ENCODE peak calls at places on chromosomes 2 and 18, in seven cellular contexts. One of them, this sample, is unnamed.

GRCh38 chr2:144704696-144705095 is 184.8 kb upstream of the ZEB2 start:
- DNase-seq in NCI-H1436: no peak
- DNase-seq in uterus: no peak
- DNase-seq in anterior cingulate cortex: no peak
- DNase-seq in stimulated activated CD8-positive, alpha-beta memory T cell treated with anti-CD3 and anti-CD28 coated beads, Interleukin-4, amount 100 ng/mL, for 48 hours: no peak
- DNase-seq in iris pigment epithelial cell: no peak
- DNase-seq in WTC11: no peak
- DNase-seq in this sample: no peak

GRCh38 chr2:241564596-241565411 is 6.3 kb downstream of the BOK start:
- DNase-seq in NCI-H1436: no peak
- DNase-seq in uterus: peak
- DNase-seq in anterior cingulate cortex: no peak
- DNase-seq in stimulated activated CD8-positive, alpha-beta memory T cell treated with anti-CD3 and anti-CD28 coated beads, Interleukin-4, amount 100 ng/mL, for 48 hours: no peak
- DNase-seq in iris pigment epithelial cell: no peak
- DNase-seq in WTC11: no peak
- DNase-seq in this sample: no peak

GRCh38 chr2:180607501-180608060 is 372.8 kb upstream of the UBE2E3 start:
- DNase-seq in NCI-H1436: no peak
- DNase-seq in uterus: no peak
- DNase-seq in anterior cingulate cortex: no peak
- DNase-seq in stimulated activated CD8-positive, alpha-beta memory T cell treated with anti-CD3 and anti-CD28 coated beads, Interleukin-4, amount 100 ng/mL, for 48 hours: no peak
- DNase-seq in iris pigment epithelial cell: no peak
- DNase-seq in WTC11: no peak
- DNase-seq in this sample: no peak

GRCh38 chr2:220394433-220394832 is 767.0 kb downstream of the SLC4A3 start:
- DNase-seq in NCI-H1436: no peak
- DNase-seq in uterus: peak
- DNase-seq in anterior cingulate cortex: no peak
- DNase-seq in stimulated activated CD8-positive, alpha-beta memory T cell treated with anti-CD3 and anti-CD28 coated beads, Interleukin-4, amount 100 ng/mL, for 48 hours: no peak
- DNase-seq in iris pigment epithelial cell: peak
- DNase-seq in WTC11: no peak
- DNase-seq in this sample: peak

GRCh38 chr2:237614151-237614720 is 13.2 kb upstream of the LRRFIP1 start:
- DNase-seq in NCI-H1436: no peak
- DNase-seq in uterus: no peak
- DNase-seq in anterior cingulate cortex: no peak
- DNase-seq in stimulated activated CD8-positive, alpha-beta memory T cell treated with anti-CD3 and anti-CD28 coated beads, Interleukin-4, amount 100 ng/mL, for 48 hours: no peak
- DNase-seq in iris pigment epithelial cell: peak
- DNase-seq in WTC11: peak
- DNase-seq in this sample: no peak

GRCh38 chr2:36616947-36617346 is 19.0 kb upstream of the FEZ2 start:
- DNase-seq in NCI-H1436: no peak
- DNase-seq in uterus: no peak
- DNase-seq in anterior cingulate cortex: no peak
- DNase-seq in stimulated activated CD8-positive, alpha-beta memory T cell treated with anti-CD3 and anti-CD28 coated beads, Interleukin-4, amount 100 ng/mL, for 48 hours: no peak
- DNase-seq in iris pigment epithelial cell: no peak
- DNase-seq in WTC11: no peak
- DNase-seq in this sample: no peak

GRCh38 chr2:149991576-149991975 is 404.0 kb upstream of the MMADHC start:
- DNase-seq in NCI-H1436: no peak
- DNase-seq in uterus: no peak
- DNase-seq in anterior cingulate cortex: no peak
- DNase-seq in stimulated activated CD8-positive, alpha-beta memory T cell treated with anti-CD3 and anti-CD28 coated beads, Interleukin-4, amount 100 ng/mL, for 48 hours: no peak
- DNase-seq in iris pigment epithelial cell: peak
- DNase-seq in WTC11: no peak
- DNase-seq in this sample: no peak

GRCh38 chr2:172172513-172173217 is 70.0 kb upstream of the DLX2 start:
- DNase-seq in NCI-H1436: peak
- DNase-seq in uterus: peak
- DNase-seq in anterior cingulate cortex: peak
- DNase-seq in stimulated activated CD8-positive, alpha-beta memory T cell treated with anti-CD3 and anti-CD28 coated beads, Interleukin-4, amount 100 ng/mL, for 48 hours: peak
- DNase-seq in iris pigment epithelial cell: peak
- DNase-seq in WTC11: peak
- DNase-seq in this sample: peak

GRCh38 chr2:147156970-147157369 is 687.9 kb upstream of the ACVR2A start:
- DNase-seq in NCI-H1436: no peak
- DNase-seq in uterus: no peak
- DNase-seq in anterior cingulate cortex: no peak
- DNase-seq in stimulated activated CD8-positive, alpha-beta memory T cell treated with anti-CD3 and anti-CD28 coated beads, Interleukin-4, amount 100 ng/mL, for 48 hours: no peak
- DNase-seq in iris pigment epithelial cell: no peak
- DNase-seq in WTC11: no peak
- DNase-seq in this sample: no peak

GRCh38 chr2:165833156-165833555 is 39.1 kb upstream of the GALNT3 start:
- DNase-seq in NCI-H1436: no peak
- DNase-seq in uterus: no peak
- DNase-seq in anterior cingulate cortex: no peak
- DNase-seq in stimulated activated CD8-positive, alpha-beta memory T cell treated with anti-CD3 and anti-CD28 coated beads, Interleukin-4, amount 100 ng/mL, for 48 hours: no peak
- DNase-seq in iris pigment epithelial cell: peak
- DNase-seq in WTC11: no peak
- DNase-seq in this sample: no peak

GRCh38 chr2:134988994-134989605 is 58.1 kb downstream of the MAP3K19 start:
- DNase-seq in NCI-H1436: peak
- DNase-seq in uterus: no peak
- DNase-seq in anterior cingulate cortex: no peak
- DNase-seq in stimulated activated CD8-positive, alpha-beta memory T cell treated with anti-CD3 and anti-CD28 coated beads, Interleukin-4, amount 100 ng/mL, for 48 hours: no peak
- DNase-seq in iris pigment epithelial cell: peak
- DNase-seq in WTC11: no peak
- DNase-seq in this sample: no peak

GRCh38 chr2:68320118-68320641 is 431 bp upstream of the CNRIP1 start:
- DNase-seq in NCI-H1436: peak
- DNase-seq in uterus: peak
- DNase-seq in anterior cingulate cortex: peak
- DNase-seq in stimulated activated CD8-positive, alpha-beta memory T cell treated with anti-CD3 and anti-CD28 coated beads, Interleukin-4, amount 100 ng/mL, for 48 hours: no peak
- DNase-seq in iris pigment epithelial cell: peak
- DNase-seq in WTC11: peak
- DNase-seq in this sample: no peak

GRCh38 chr2:233794128-233794658 is 16.1 kb downstream of the MROH2A start:
- DNase-seq in NCI-H1436: no peak
- DNase-seq in uterus: no peak
- DNase-seq in anterior cingulate cortex: no peak
- DNase-seq in stimulated activated CD8-positive, alpha-beta memory T cell treated with anti-CD3 and anti-CD28 coated beads, Interleukin-4, amount 100 ng/mL, for 48 hours: no peak
- DNase-seq in iris pigment epithelial cell: no peak
- DNase-seq in WTC11: no peak
- DNase-seq in this sample: no peak

GRCh38 chr2:45067859-45068642 is 58.8 kb upstream of the SIX2 start:
- DNase-seq in NCI-H1436: no peak
- DNase-seq in uterus: no peak
- DNase-seq in anterior cingulate cortex: no peak
- DNase-seq in stimulated activated CD8-positive, alpha-beta memory T cell treated with anti-CD3 and anti-CD28 coated beads, Interleukin-4, amount 100 ng/mL, for 48 hours: no peak
- DNase-seq in iris pigment epithelial cell: peak
- DNase-seq in WTC11: no peak
- DNase-seq in this sample: no peak

GRCh38 chr18:28794459-28795245 is 617.7 kb upstream of the CDH2 start:
- DNase-seq in NCI-H1436: no peak
- DNase-seq in uterus: no peak
- DNase-seq in anterior cingulate cortex: no peak
- DNase-seq in stimulated activated CD8-positive, alpha-beta memory T cell treated with anti-CD3 and anti-CD28 coated beads, Interleukin-4, amount 100 ng/mL, for 48 hours: no peak
- DNase-seq in iris pigment epithelial cell: peak
- DNase-seq in WTC11: no peak
- DNase-seq in this sample: no peak

GRCh38 chr2:16626497-16626896 is 39.1 kb downstream of the CYRIA start:
- DNase-seq in NCI-H1436: no peak
- DNase-seq in uterus: peak
- DNase-seq in anterior cingulate cortex: no peak
- DNase-seq in stimulated activated CD8-positive, alpha-beta memory T cell treated with anti-CD3 and anti-CD28 coated beads, Interleukin-4, amount 100 ng/mL, for 48 hours: no peak
- DNase-seq in iris pigment epithelial cell: peak
- DNase-seq in WTC11: no peak
- DNase-seq in this sample: peak

GRCh38 chr2:38268691-38269309 is 108.3 kb downstream of the ATL2 start:
- DNase-seq in NCI-H1436: no peak
- DNase-seq in uterus: no peak
- DNase-seq in anterior cingulate cortex: no peak
- DNase-seq in stimulated activated CD8-positive, alpha-beta memory T cell treated with anti-CD3 and anti-CD28 coated beads, Interleukin-4, amount 100 ng/mL, for 48 hours: no peak
- DNase-seq in iris pigment epithelial cell: peak
- DNase-seq in WTC11: no peak
- DNase-seq in this sample: no peak

GRCh38 chr2:63776382-63776781 is 65.3 kb upstream of the UGP2 start:
- DNase-seq in NCI-H1436: no peak
- DNase-seq in uterus: no peak
- DNase-seq in anterior cingulate cortex: no peak
- DNase-seq in stimulated activated CD8-positive, alpha-beta memory T cell treated with anti-CD3 and anti-CD28 coated beads, Interleukin-4, amount 100 ng/mL, for 48 hours: no peak
- DNase-seq in iris pigment epithelial cell: no peak
- DNase-seq in WTC11: no peak
- DNase-seq in this sample: no peak

GRCh38 chr2:5203356-5203755 is 488.8 kb upstream of the SOX11 start:
- DNase-seq in NCI-H1436: no peak
- DNase-seq in uterus: no peak
- DNase-seq in anterior cingulate cortex: no peak
- DNase-seq in stimulated activated CD8-positive, alpha-beta memory T cell treated with anti-CD3 and anti-CD28 coated beads, Interleukin-4, amount 100 ng/mL, for 48 hours: no peak
- DNase-seq in iris pigment epithelial cell: no peak
- DNase-seq in WTC11: no peak
- DNase-seq in this sample: no peak

GRCh38 chr2:127664895-127665225 is 10.5 kb downstream of the LIMS2 start:
- DNase-seq in NCI-H1436: no peak
- DNase-seq in uterus: no peak
- DNase-seq in anterior cingulate cortex: no peak
- DNase-seq in stimulated activated CD8-positive, alpha-beta memory T cell treated with anti-CD3 and anti-CD28 coated beads, Interleukin-4, amount 100 ng/mL, for 48 hours: no peak
- DNase-seq in iris pigment epithelial cell: no peak
- DNase-seq in WTC11: no peak
- DNase-seq in this sample: no peak

GRCh38 chr2:171347591-171348032 is 86.2 kb downstream of the METTL8 start:
- DNase-seq in NCI-H1436: no peak
- DNase-seq in uterus: no peak
- DNase-seq in anterior cingulate cortex: no peak
- DNase-seq in stimulated activated CD8-positive, alpha-beta memory T cell treated with anti-CD3 and anti-CD28 coated beads, Interleukin-4, amount 100 ng/mL, for 48 hours: peak
- DNase-seq in iris pigment epithelial cell: peak
- DNase-seq in WTC11: no peak
- DNase-seq in this sample: peak

GRCh38 chr2:132902626-132903025 is 232.6 kb upstream of the LYPD1 start:
- DNase-seq in NCI-H1436: no peak
- DNase-seq in uterus: no peak
- DNase-seq in anterior cingulate cortex: no peak
- DNase-seq in stimulated activated CD8-positive, alpha-beta memory T cell treated with anti-CD3 and anti-CD28 coated beads, Interleukin-4, amount 100 ng/mL, for 48 hours: no peak
- DNase-seq in iris pigment epithelial cell: no peak
- DNase-seq in WTC11: no peak
- DNase-seq in this sample: no peak

GRCh38 chr2:172097557-172098131 is 5.1 kb downstream of the DLX2 start:
- DNase-seq in NCI-H1436: no peak
- DNase-seq in uterus: no peak
- DNase-seq in anterior cingulate cortex: no peak
- DNase-seq in stimulated activated CD8-positive, alpha-beta memory T cell treated with anti-CD3 and anti-CD28 coated beads, Interleukin-4, amount 100 ng/mL, for 48 hours: no peak
- DNase-seq in iris pigment epithelial cell: no peak
- DNase-seq in WTC11: no peak
- DNase-seq in this sample: peak

GRCh38 chr2:239776441-239777033 is 248.6 kb downstream of the NDUFA10 start:
- DNase-seq in NCI-H1436: no peak
- DNase-seq in uterus: no peak
- DNase-seq in anterior cingulate cortex: no peak
- DNase-seq in stimulated activated CD8-positive, alpha-beta memory T cell treated with anti-CD3 and anti-CD28 coated beads, Interleukin-4, amount 100 ng/mL, for 48 hours: no peak
- DNase-seq in iris pigment epithelial cell: no peak
- DNase-seq in WTC11: no peak
- DNase-seq in this sample: no peak

GRCh38 chr2:46771309-46771708 is 144.3 kb downstream of the MCFD2 start:
- DNase-seq in NCI-H1436: no peak
- DNase-seq in uterus: no peak
- DNase-seq in anterior cingulate cortex: no peak
- DNase-seq in stimulated activated CD8-positive, alpha-beta memory T cell treated with anti-CD3 and anti-CD28 coated beads, Interleukin-4, amount 100 ng/mL, for 48 hours: no peak
- DNase-seq in iris pigment epithelial cell: no peak
- DNase-seq in WTC11: no peak
- DNase-seq in this sample: no peak

GRCh38 chr2:221370076-221370941 is 201.8 kb downstream of the EPHA4 start:
- DNase-seq in NCI-H1436: no peak
- DNase-seq in uterus: no peak
- DNase-seq in anterior cingulate cortex: no peak
- DNase-seq in stimulated activated CD8-positive, alpha-beta memory T cell treated with anti-CD3 and anti-CD28 coated beads, Interleukin-4, amount 100 ng/mL, for 48 hours: no peak
- DNase-seq in iris pigment epithelial cell: no peak
- DNase-seq in WTC11: no peak
- DNase-seq in this sample: no peak

GRCh38 chr2:26617259-26618083 is 23.7 kb downstream of the CIB4 start:
- DNase-seq in NCI-H1436: no peak
- DNase-seq in uterus: no peak
- DNase-seq in anterior cingulate cortex: no peak
- DNase-seq in stimulated activated CD8-positive, alpha-beta memory T cell treated with anti-CD3 and anti-CD28 coated beads, Interleukin-4, amount 100 ng/mL, for 48 hours: no peak
- DNase-seq in iris pigment epithelial cell: no peak
- DNase-seq in WTC11: no peak
- DNase-seq in this sample: no peak

GRCh38 chr2:233209978-233210680 is 41.3 kb upstream of the ATG16L1 start:
- DNase-seq in NCI-H1436: no peak
- DNase-seq in uterus: no peak
- DNase-seq in anterior cingulate cortex: no peak
- DNase-seq in stimulated activated CD8-positive, alpha-beta memory T cell treated with anti-CD3 and anti-CD28 coated beads, Interleukin-4, amount 100 ng/mL, for 48 hours: no peak
- DNase-seq in iris pigment epithelial cell: peak
- DNase-seq in WTC11: no peak
- DNase-seq in this sample: no peak

GRCh38 chr2:23900927-23901322 is 26.0 kb downstream of the ATAD2B start:
- DNase-seq in NCI-H1436: no peak
- DNase-seq in uterus: no peak
- DNase-seq in anterior cingulate cortex: no peak
- DNase-seq in stimulated activated CD8-positive, alpha-beta memory T cell treated with anti-CD3 and anti-CD28 coated beads, Interleukin-4, amount 100 ng/mL, for 48 hours: no peak
- DNase-seq in iris pigment epithelial cell: peak
- DNase-seq in WTC11: no peak
- DNase-seq in this sample: no peak

GRCh38 chr2:197024206-197024605 is 97.7 kb upstream of the PGAP1 start:
- DNase-seq in NCI-H1436: no peak
- DNase-seq in uterus: no peak
- DNase-seq in anterior cingulate cortex: no peak
- DNase-seq in stimulated activated CD8-positive, alpha-beta memory T cell treated with anti-CD3 and anti-CD28 coated beads, Interleukin-4, amount 100 ng/mL, for 48 hours: no peak
- DNase-seq in iris pigment epithelial cell: no peak
- DNase-seq in WTC11: no peak
- DNase-seq in this sample: no peak

GRCh38 chr2:18047114-18047695 is 168.7 kb downstream of the KCNS3 start:
- DNase-seq in NCI-H1436: no peak
- DNase-seq in uterus: no peak
- DNase-seq in anterior cingulate cortex: no peak
- DNase-seq in stimulated activated CD8-positive, alpha-beta memory T cell treated with anti-CD3 and anti-CD28 coated beads, Interleukin-4, amount 100 ng/mL, for 48 hours: no peak
- DNase-seq in iris pigment epithelial cell: no peak
- DNase-seq in WTC11: no peak
- DNase-seq in this sample: no peak

GRCh38 chr2:20914087-20914486 is 91.2 kb upstream of the LDAH start:
- DNase-seq in NCI-H1436: no peak
- DNase-seq in uterus: no peak
- DNase-seq in anterior cingulate cortex: no peak
- DNase-seq in stimulated activated CD8-positive, alpha-beta memory T cell treated with anti-CD3 and anti-CD28 coated beads, Interleukin-4, amount 100 ng/mL, for 48 hours: no peak
- DNase-seq in iris pigment epithelial cell: no peak
- DNase-seq in WTC11: no peak
- DNase-seq in this sample: no peak

GRCh38 chr2:43193996-43194869 is 32.2 kb downstream of the ZFP36L2 start:
- DNase-seq in NCI-H1436: no peak
- DNase-seq in uterus: no peak
- DNase-seq in anterior cingulate cortex: no peak
- DNase-seq in stimulated activated CD8-positive, alpha-beta memory T cell treated with anti-CD3 and anti-CD28 coated beads, Interleukin-4, amount 100 ng/mL, for 48 hours: no peak
- DNase-seq in iris pigment epithelial cell: no peak
- DNase-seq in WTC11: no peak
- DNase-seq in this sample: no peak

GRCh38 chr2:106193491-106193976 is 567 bp downstream of the UXS1 start:
- DNase-seq in NCI-H1436: no peak
- DNase-seq in uterus: peak
- DNase-seq in anterior cingulate cortex: peak
- DNase-seq in stimulated activated CD8-positive, alpha-beta memory T cell treated with anti-CD3 and anti-CD28 coated beads, Interleukin-4, amount 100 ng/mL, for 48 hours: peak
- DNase-seq in iris pigment epithelial cell: no peak
- DNase-seq in WTC11: peak
- DNase-seq in this sample: peak

GRCh38 chr18:42112657-42113420 is 157.8 kb downstream of the PIK3C3 start:
- DNase-seq in NCI-H1436: no peak
- DNase-seq in uterus: no peak
- DNase-seq in anterior cingulate cortex: no peak
- DNase-seq in stimulated activated CD8-positive, alpha-beta memory T cell treated with anti-CD3 and anti-CD28 coated beads, Interleukin-4, amount 100 ng/mL, for 48 hours: no peak
- DNase-seq in iris pigment epithelial cell: no peak
- DNase-seq in WTC11: no peak
- DNase-seq in this sample: no peak